ENCODE peak calls at places on chromosome 12, in six cellular contexts. T is sigmoid colon, A is skeletal muscle cell, J is fibroblast of mammary gland, P is dermis microvascular lymphatic vessel endothelial cell, K is lower leg skin. G is an unnamed sample.

GRCh38 chr12:18250313-18250916 is 10.9 kb upstream of the PIK3C2G start:
- DNase-seq in K (no peak), T (no peak), J (peak; percentile 74), P (peak; percentile 69), A (peak; percentile 30), G (no peak)

GRCh38 chr12:124217508-124217981 is 77.3 kb upstream of the RFLNA start:
- DNase-seq in T (no peak), K (no peak), J (no peak), A (no peak), P (no peak), G (no peak)

GRCh38 chr12:104281636-104282035 is 21.9 kb upstream of the EID3 start:
- DNase-seq in T (no peak), J (peak; percentile 38), K (no peak), A (no peak), P (no peak), G (no peak)

GRCh38 chr12:90090929-90091651 is 382.5 kb upstream of the ATP2B1 start:
- DNase-seq in J (peak; percentile 99), P (no peak), A (peak; percentile 95), K (no peak), T (no peak), G (no peak)

GRCh38 chr12:3328571-3328970 is 162.4 kb upstream of the PRMT8 start:
- DNase-seq in T (no peak), P (no peak), A (no peak), J (no peak), K (no peak), G (no peak)

GRCh38 chr12:110373025-110373876 is 30.3 kb downstream of the ANAPC7 start:
- DNase-seq in A (no peak), P (no peak), J (no peak), K (peak; percentile 74), T (peak; percentile 87), G (no peak)

GRCh38 chr12:102216086-102216691 is 18.6 kb upstream of the PMCH start:
- DNase-seq in P (no peak), J (peak; percentile 75), K (no peak), A (peak; percentile 14), T (no peak), G (no peak)

GRCh38 chr12:88756917-88757316 is 176.6 kb upstream of the KITLG start:
- DNase-seq in P (no peak), J (no peak), T (no peak), A (no peak), K (no peak), G (no peak)